ENCODE peak calls at places on chromosomes 2 and 18, in nine cellular contexts. One of them, this sample, is unnamed.

GRCh38 chr2:953408-953807 is 2.8 kb downstream of the SNTG2 start:
- DNase-seq in lung: no peak
- DNase-seq in dorsolateral prefrontal cortex: no peak
- DNase-seq in caudate nucleus: no peak
- DNase-seq in naive thymus-derived CD4-positive, alpha-beta T cell: no peak
- DNase-seq in right atrium auricular region: no peak
- DNase-seq in coronary artery: no peak
- DNase-seq in WERI-Rb-1: no peak
- DNase-seq in tibial artery: no peak
- DNase-seq in this sample: no peak

GRCh38 chr2:240614391-240614790 is 10.9 kb upstream of the GPR35 start:
- DNase-seq in lung: no peak
- DNase-seq in dorsolateral prefrontal cortex: no peak
- DNase-seq in caudate nucleus: no peak
- DNase-seq in naive thymus-derived CD4-positive, alpha-beta T cell: no peak
- DNase-seq in right atrium auricular region: no peak
- DNase-seq in coronary artery: no peak
- DNase-seq in WERI-Rb-1: no peak
- DNase-seq in tibial artery: no peak
- DNase-seq in this sample: no peak

GRCh38 chr2:57890462-57890861 is 156.1 kb upstream of the VRK2 start:
- DNase-seq in lung: no peak
- DNase-seq in dorsolateral prefrontal cortex: no peak
- DNase-seq in caudate nucleus: no peak
- DNase-seq in naive thymus-derived CD4-positive, alpha-beta T cell: no peak
- DNase-seq in right atrium auricular region: no peak
- DNase-seq in coronary artery: no peak
- DNase-seq in WERI-Rb-1: no peak
- DNase-seq in tibial artery: no peak
- DNase-seq in this sample: no peak

GRCh38 chr2:213185147-213185822 is 33.9 kb upstream of the IKZF2 start:
- DNase-seq in lung: no peak
- DNase-seq in dorsolateral prefrontal cortex: no peak
- DNase-seq in caudate nucleus: no peak
- DNase-seq in naive thymus-derived CD4-positive, alpha-beta T cell: no peak
- DNase-seq in right atrium auricular region: no peak
- DNase-seq in coronary artery: no peak
- DNase-seq in WERI-Rb-1: no peak
- DNase-seq in tibial artery: no peak
- DNase-seq in this sample: no peak

GRCh38 chr2:68889500-68889899 is 18.3 kb upstream of the BMP10 start:
- DNase-seq in lung: no peak
- DNase-seq in dorsolateral prefrontal cortex: no peak
- DNase-seq in caudate nucleus: no peak
- DNase-seq in naive thymus-derived CD4-positive, alpha-beta T cell: no peak
- DNase-seq in right atrium auricular region: no peak
- DNase-seq in coronary artery: no peak
- DNase-seq in WERI-Rb-1: no peak
- DNase-seq in tibial artery: no peak
- DNase-seq in this sample: no peak

GRCh38 chr2:221610249-221610648 is 38.1 kb upstream of the EPHA4 start:
- DNase-seq in lung: no peak
- DNase-seq in dorsolateral prefrontal cortex: no peak
- DNase-seq in caudate nucleus: no peak
- DNase-seq in naive thymus-derived CD4-positive, alpha-beta T cell: no peak
- DNase-seq in right atrium auricular region: no peak
- DNase-seq in coronary artery: no peak
- DNase-seq in WERI-Rb-1: no peak
- DNase-seq in tibial artery: no peak
- DNase-seq in this sample: no peak

GRCh38 chr2:48339451-48339850 is 190.5 kb upstream of the STON1 start:
- DNase-seq in lung: no peak
- DNase-seq in dorsolateral prefrontal cortex: no peak
- DNase-seq in caudate nucleus: no peak
- DNase-seq in naive thymus-derived CD4-positive, alpha-beta T cell: no peak
- DNase-seq in right atrium auricular region: no peak
- DNase-seq in coronary artery: no peak
- DNase-seq in WERI-Rb-1: no peak
- DNase-seq in tibial artery: no peak
- DNase-seq in this sample: no peak

GRCh38 chr2:68727698-68728375 is 6.8 kb upstream of the ARHGAP25 start:
- DNase-seq in lung: no peak
- DNase-seq in dorsolateral prefrontal cortex: no peak
- DNase-seq in caudate nucleus: no peak
- DNase-seq in naive thymus-derived CD4-positive, alpha-beta T cell: no peak
- DNase-seq in right atrium auricular region: no peak
- DNase-seq in coronary artery: no peak
- DNase-seq in WERI-Rb-1: no peak
- DNase-seq in tibial artery: no peak
- DNase-seq in this sample: no peak

GRCh38 chr2:121335294-121336290 is 50.6 kb upstream of the TFCP2L1 start:
- DNase-seq in lung: no peak
- DNase-seq in dorsolateral prefrontal cortex: no peak
- DNase-seq in caudate nucleus: no peak
- DNase-seq in naive thymus-derived CD4-positive, alpha-beta T cell: no peak
- DNase-seq in right atrium auricular region: no peak
- DNase-seq in coronary artery: peak
- DNase-seq in WERI-Rb-1: no peak
- DNase-seq in tibial artery: no peak
- DNase-seq in this sample: no peak

DNA sequence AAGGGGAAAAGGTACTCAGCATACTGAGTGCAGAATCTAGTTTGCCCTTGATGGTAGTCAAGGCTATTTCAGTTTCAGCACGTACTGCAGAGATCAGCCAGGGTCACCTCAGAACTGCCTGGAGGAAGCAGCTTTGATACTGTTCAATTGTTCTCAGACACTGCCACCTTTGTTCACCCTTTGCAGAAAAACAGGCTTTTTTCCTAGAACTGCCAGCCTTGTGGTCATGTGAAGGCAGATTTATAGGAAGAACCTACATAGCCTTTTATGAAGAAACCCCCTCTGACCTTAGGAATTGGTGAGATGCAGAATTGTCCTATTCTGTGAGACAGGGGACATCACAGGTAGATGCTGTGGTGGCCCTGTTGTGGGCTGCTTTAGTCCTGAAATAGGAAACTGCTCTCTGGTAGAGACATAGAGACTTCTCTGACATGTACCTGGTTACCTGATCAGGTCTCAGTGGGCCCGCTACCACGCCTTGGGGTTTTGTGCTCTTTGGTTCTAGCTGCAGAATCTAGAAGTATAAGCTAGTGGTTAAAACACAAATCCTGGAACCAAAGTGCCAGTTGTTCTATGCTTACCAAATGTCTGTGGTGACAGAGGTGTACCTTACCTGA is 206.6 kb downstream of the AGPS start:
- DNase-seq in lung: no peak
- DNase-seq in dorsolateral prefrontal cortex: no peak
- DNase-seq in caudate nucleus: no peak
- DNase-seq in naive thymus-derived CD4-positive, alpha-beta T cell: no peak
- DNase-seq in right atrium auricular region: no peak
- DNase-seq in coronary artery: no peak
- DNase-seq in WERI-Rb-1: no peak
- DNase-seq in tibial artery: no peak
- DNase-seq in this sample: peak
- H3K27ac ChIP-seq in lung: no peak
- H3K27ac ChIP-seq in dorsolateral prefrontal cortex: peak
- H3K27ac ChIP-seq in caudate nucleus: no peak
- H3K27ac ChIP-seq in naive thymus-derived CD4-positive, alpha-beta T cell: no peak
- H3K27ac ChIP-seq in right atrium auricular region: no peak
- H3K27ac ChIP-seq in coronary artery: no peak
- H3K27ac ChIP-seq in WERI-Rb-1: no peak
- H3K27ac ChIP-seq in tibial artery: no peak
- H3K27ac ChIP-seq in this sample: no peak

DNA sequence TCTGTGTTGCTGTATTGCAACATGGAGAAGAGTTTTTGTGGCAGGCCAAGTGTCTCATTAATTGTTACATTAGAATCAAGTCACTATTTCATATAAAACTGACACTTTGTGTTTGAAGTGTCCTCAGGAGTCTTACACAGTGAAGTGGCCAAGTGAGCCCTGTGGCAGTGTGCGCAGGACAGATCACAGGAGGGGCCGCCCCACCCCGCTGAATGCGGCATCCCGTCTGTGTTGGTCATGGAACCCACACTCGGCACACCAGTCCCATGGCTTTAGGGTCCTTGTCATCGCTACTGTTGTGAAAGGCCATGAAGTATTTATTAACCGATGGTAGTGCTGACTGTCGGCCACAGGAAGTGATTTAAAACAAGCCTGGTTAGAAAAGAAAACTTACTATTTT is 144.7 kb upstream of the NFATC1 start:
- DNase-seq in lung: no peak
- DNase-seq in dorsolateral prefrontal cortex: no peak
- DNase-seq in caudate nucleus: no peak
- DNase-seq in naive thymus-derived CD4-positive, alpha-beta T cell: no peak
- DNase-seq in right atrium auricular region: no peak
- DNase-seq in coronary artery: no peak
- DNase-seq in WERI-Rb-1: no peak
- DNase-seq in tibial artery: no peak
- DNase-seq in this sample: no peak
- H3K27ac ChIP-seq in lung: no peak
- H3K27ac ChIP-seq in dorsolateral prefrontal cortex: peak
- H3K27ac ChIP-seq in caudate nucleus: no peak
- H3K27ac ChIP-seq in naive thymus-derived CD4-positive, alpha-beta T cell: no peak
- H3K27ac ChIP-seq in right atrium auricular region: no peak
- H3K27ac ChIP-seq in coronary artery: no peak
- H3K27ac ChIP-seq in WERI-Rb-1: no peak
- H3K27ac ChIP-seq in tibial artery: no peak
- H3K27ac ChIP-seq in this sample: peak

GRCh38 chr18:24022141-24022540 is 7.6 kb downstream of the TTC39C start:
- DNase-seq in lung: no peak
- DNase-seq in dorsolateral prefrontal cortex: no peak
- DNase-seq in caudate nucleus: no peak
- DNase-seq in naive thymus-derived CD4-positive, alpha-beta T cell: no peak
- DNase-seq in right atrium auricular region: no peak
- DNase-seq in coronary artery: no peak
- DNase-seq in WERI-Rb-1: no peak
- DNase-seq in tibial artery: no peak
- DNase-seq in this sample: no peak
- H3K27ac ChIP-seq in lung: no peak
- H3K27ac ChIP-seq in dorsolateral prefrontal cortex: no peak
- H3K27ac ChIP-seq in caudate nucleus: no peak
- H3K27ac ChIP-seq in naive thymus-derived CD4-positive, alpha-beta T cell: no peak
- H3K27ac ChIP-seq in right atrium auricular region: no peak
- H3K27ac ChIP-seq in coronary artery: no peak
- H3K27ac ChIP-seq in WERI-Rb-1: no peak
- H3K27ac ChIP-seq in tibial artery: no peak
- H3K27ac ChIP-seq in this sample: no peak

DNA sequence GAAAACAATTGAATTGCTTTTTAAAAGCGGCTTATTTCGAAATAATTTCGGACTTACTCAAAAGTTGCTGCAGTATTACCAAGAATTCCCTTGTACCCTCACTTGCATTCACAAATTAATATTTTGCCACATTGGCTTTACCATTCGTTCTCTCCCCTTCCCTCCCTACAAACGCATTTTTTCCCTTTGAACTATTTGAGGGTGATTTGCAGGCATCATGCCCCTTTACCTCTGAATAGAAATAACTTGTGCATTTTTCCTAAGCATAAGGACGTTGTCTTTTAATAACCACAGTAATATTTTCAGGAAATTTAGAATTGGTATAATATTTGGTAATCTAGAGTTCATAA is 613 bp downstream of the CCDC138 start:
- DNase-seq in lung: no peak
- DNase-seq in dorsolateral prefrontal cortex: no peak
- DNase-seq in caudate nucleus: no peak
- DNase-seq in naive thymus-derived CD4-positive, alpha-beta T cell: no peak
- DNase-seq in right atrium auricular region: no peak
- DNase-seq in coronary artery: no peak
- DNase-seq in WERI-Rb-1: no peak
- DNase-seq in tibial artery: no peak
- DNase-seq in this sample: no peak
- H3K27ac ChIP-seq in lung: no peak
- H3K27ac ChIP-seq in dorsolateral prefrontal cortex: peak
- H3K27ac ChIP-seq in caudate nucleus: no peak
- H3K27ac ChIP-seq in naive thymus-derived CD4-positive, alpha-beta T cell: peak
- H3K27ac ChIP-seq in right atrium auricular region: peak
- H3K27ac ChIP-seq in coronary artery: no peak
- H3K27ac ChIP-seq in WERI-Rb-1: peak
- H3K27ac ChIP-seq in tibial artery: no peak
- H3K27ac ChIP-seq in this sample: peak

GRCh38 chr18:3985664-3986063 is 469.4 kb downstream of the DLGAP1 start:
- DNase-seq in lung: no peak
- DNase-seq in dorsolateral prefrontal cortex: no peak
- DNase-seq in caudate nucleus: no peak
- DNase-seq in naive thymus-derived CD4-positive, alpha-beta T cell: no peak
- DNase-seq in right atrium auricular region: no peak
- DNase-seq in coronary artery: no peak
- DNase-seq in WERI-Rb-1: no peak
- DNase-seq in tibial artery: no peak
- DNase-seq in this sample: no peak

GRCh38 chr18:3984163-3984757 is 470.8 kb downstream of the DLGAP1 start:
- DNase-seq in lung: no peak
- DNase-seq in dorsolateral prefrontal cortex: no peak
- DNase-seq in caudate nucleus: no peak
- DNase-seq in naive thymus-derived CD4-positive, alpha-beta T cell: no peak
- DNase-seq in right atrium auricular region: no peak
- DNase-seq in coronary artery: no peak
- DNase-seq in WERI-Rb-1: no peak
- DNase-seq in tibial artery: no peak
- DNase-seq in this sample: no peak

GRCh38 chr18:3982541-3982940 is 472.6 kb downstream of the DLGAP1 start:
- DNase-seq in lung: no peak
- DNase-seq in dorsolateral prefrontal cortex: no peak
- DNase-seq in caudate nucleus: no peak
- DNase-seq in naive thymus-derived CD4-positive, alpha-beta T cell: no peak
- DNase-seq in right atrium auricular region: no peak
- DNase-seq in coronary artery: no peak
- DNase-seq in WERI-Rb-1: no peak
- DNase-seq in tibial artery: no peak
- DNase-seq in this sample: no peak

GRCh38 chr18:3983351-3983969 is 471.6 kb downstream of the DLGAP1 start:
- DNase-seq in lung: no peak
- DNase-seq in dorsolateral prefrontal cortex: no peak
- DNase-seq in caudate nucleus: no peak
- DNase-seq in naive thymus-derived CD4-positive, alpha-beta T cell: no peak
- DNase-seq in right atrium auricular region: no peak
- DNase-seq in coronary artery: no peak
- DNase-seq in WERI-Rb-1: no peak
- DNase-seq in tibial artery: no peak
- DNase-seq in this sample: no peak

DNA sequence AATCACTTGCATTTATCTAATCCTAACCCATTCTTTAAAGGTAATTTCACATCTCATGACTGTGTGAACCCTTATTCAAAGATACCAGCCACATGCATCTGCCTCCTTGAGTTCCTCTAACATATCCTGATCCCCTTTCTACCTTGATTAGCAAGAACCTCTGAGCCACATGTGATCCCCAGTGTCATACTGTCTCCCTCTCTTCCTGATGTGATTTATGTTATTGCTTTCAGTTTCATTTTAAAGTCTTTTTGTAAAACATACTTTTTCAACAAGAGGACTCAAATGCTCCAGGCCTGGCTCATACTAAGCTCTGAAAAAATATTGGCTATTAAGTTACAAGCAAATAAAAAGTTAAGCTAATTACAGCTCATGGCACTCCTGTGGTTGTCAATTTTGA is 470.1 kb downstream of the DLGAP1 start:
- DNase-seq in lung: no peak
- DNase-seq in dorsolateral prefrontal cortex: no peak
- DNase-seq in caudate nucleus: no peak
- DNase-seq in naive thymus-derived CD4-positive, alpha-beta T cell: no peak
- DNase-seq in right atrium auricular region: no peak
- DNase-seq in coronary artery: no peak
- DNase-seq in WERI-Rb-1: no peak
- DNase-seq in tibial artery: no peak
- DNase-seq in this sample: no peak
- H3K27ac ChIP-seq in lung: no peak
- H3K27ac ChIP-seq in dorsolateral prefrontal cortex: peak
- H3K27ac ChIP-seq in caudate nucleus: no peak
- H3K27ac ChIP-seq in naive thymus-derived CD4-positive, alpha-beta T cell: no peak
- H3K27ac ChIP-seq in right atrium auricular region: no peak
- H3K27ac ChIP-seq in coronary artery: peak
- H3K27ac ChIP-seq in WERI-Rb-1: no peak
- H3K27ac ChIP-seq in tibial artery: no peak
- H3K27ac ChIP-seq in this sample: no peak

GRCh38 chr2:218286570-218287459 is 5.5 kb downstream of the TMBIM1 start:
- DNase-seq in lung: peak
- DNase-seq in dorsolateral prefrontal cortex: peak
- DNase-seq in caudate nucleus: peak
- DNase-seq in naive thymus-derived CD4-positive, alpha-beta T cell: peak
- DNase-seq in right atrium auricular region: peak
- DNase-seq in coronary artery: peak
- DNase-seq in WERI-Rb-1: peak
- DNase-seq in tibial artery: peak
- DNase-seq in this sample: peak
- H3K27ac ChIP-seq in lung: peak
- H3K27ac ChIP-seq in dorsolateral prefrontal cortex: peak
- H3K27ac ChIP-seq in caudate nucleus: peak
- H3K27ac ChIP-seq in naive thymus-derived CD4-positive, alpha-beta T cell: peak
- H3K27ac ChIP-seq in right atrium auricular region: peak
- H3K27ac ChIP-seq in coronary artery: peak
- H3K27ac ChIP-seq in WERI-Rb-1: peak
- H3K27ac ChIP-seq in tibial artery: peak
- H3K27ac ChIP-seq in this sample: peak